ENCODE peak calls at places on chromosomes 3 and 15, in five cellular contexts. R is psoas muscle, U is IMR-90, M is dorsolateral prefrontal cortex, W is GM12864. T is an unnamed sample.

GRCh38 chr3:147483578-147483977 is 74.4 kb downstream of the ZIC1 start:
- DNase-seq in R (no peak), U (no peak), M (no peak), W (no peak), T (no peak)

GRCh38 chr3:182108351-182108750 is 396.6 kb downstream of the SOX2 start:
- DNase-seq in R (no peak), U (no peak), M (no peak), W (no peak), T (no peak)

GRCh38 chr3:14424711-14425573 is 22.5 kb downstream of the SLC6A6 start:
- DNase-seq in R (no peak), U (peak; percentile 73), M (no peak), W (no peak), T (peak; percentile 27)

GRCh38 chr15:73924258-73924921 is 1.9 kb upstream of the LOXL1 start:
- DNase-seq in R (peak; percentile 55), U (peak; percentile 92), M (no peak), W (no peak), T (peak; percentile 90)

GRCh38 chr15:38504680-38505467 is 50.9 kb downstream of the FAM98B start:
- DNase-seq in R (no peak), U (peak; percentile 13), M (no peak), W (no peak), T (peak; percentile 16)

GRCh38 chr3:95048564-95048963 is 985.7 kb downstream of the NSUN3 start:
- DNase-seq in R (no peak), U (no peak), M (no peak), W (no peak), T (peak; percentile 3)

GRCh38 chr15:74780983-74781672 is 752 bp upstream of the CSK start:
- DNase-seq in R (no peak), U (peak; percentile 28), M (no peak), W (no peak), T (no peak)

GRCh38 chr3:98914210-98915080 is 12.9 kb upstream of the DCBLD2 start:
- DNase-seq in R (no peak), U (no peak), M (no peak), W (no peak), T (peak; percentile 28)

GRCh38 chr3:98966862-98967554 is 65.5 kb upstream of the DCBLD2 start:
- DNase-seq in R (no peak), U (no peak), M (no peak), W (no peak), T (no peak)

GRCh38 chr3:11705049-11705448 is 61.3 kb upstream of the VGLL4 start:
- DNase-seq in R (no peak), U (no peak), M (peak; percentile 51), W (no peak), T (no peak)

GRCh38 chr3:67685499-67685898 is 31.1 kb upstream of the SUCLG2 start:
- DNase-seq in R (no peak), U (no peak), M (no peak), W (peak; percentile 72), T (peak; percentile 9)

GRCh38 chr3:57421336-57421735 is 122.8 kb downstream of the DNAH12 start:
- DNase-seq in R (no peak), U (no peak), M (no peak), W (no peak), T (no peak)

GRCh38 chr3:185420762-185421161 is 57.8 kb downstream of the MAP3K13 start:
- DNase-seq in R (no peak), U (no peak), M (no peak), W (no peak), T (peak; percentile 12)

GRCh38 chr3:193656878-193657282 is 63.9 kb downstream of the OPA1 start:
- DNase-seq in R (no peak), U (no peak), M (no peak), W (no peak), T (no peak)

GRCh38 chr3:193656445-193656844 is 63.4 kb downstream of the OPA1 start:
- DNase-seq in R (no peak), U (peak; percentile 8), M (no peak), W (no peak), T (no peak)

GRCh38 chr3:193650585-193650984 is 57.6 kb downstream of the OPA1 start:
- DNase-seq in R (no peak), U (no peak), M (no peak), W (no peak), T (no peak)

GRCh38 chr3:193660698-193661400 is 67.8 kb downstream of the OPA1 start:
- DNase-seq in R (no peak), U (peak; percentile 5), M (no peak), W (no peak), T (no peak)

GRCh38 chr3:193655827-193656433 is 62.9 kb downstream of the OPA1 start:
- DNase-seq in R (no peak), U (no peak), M (no peak), W (no peak), T (no peak)
- H3K4me3 ChIP-seq in R (no peak overlapping the region), U (no peak overlapping the region), M (no peak overlapping the region), W (no peak overlapping the region), T (no peak overlapping the region)

GRCh38 chr3:169665264-169666078 is 2.0 kb upstream of the MECOM start:
- DNase-seq in R (no peak), U (no peak), M (no peak), W (no peak), T (no peak)

GRCh38 chr3:169662215-169663070 is 1.1 kb downstream of the MECOM start:
- DNase-seq in R (peak; percentile 78), U (peak; percentile 57), M (peak; percentile 37), W (no peak), T (peak; percentile 63)

GRCh38 chr3:169666501-169667379 is 3.2 kb upstream of the MECOM start:
- DNase-seq in R (no peak), U (no peak), M (no peak), W (no peak), T (peak; percentile 32)

GRCh38 chr3:169666079-169666436 is 2.5 kb upstream of the MECOM start:
- DNase-seq in R (no peak), U (no peak), M (no peak), W (no peak), T (no peak)

DNA sequence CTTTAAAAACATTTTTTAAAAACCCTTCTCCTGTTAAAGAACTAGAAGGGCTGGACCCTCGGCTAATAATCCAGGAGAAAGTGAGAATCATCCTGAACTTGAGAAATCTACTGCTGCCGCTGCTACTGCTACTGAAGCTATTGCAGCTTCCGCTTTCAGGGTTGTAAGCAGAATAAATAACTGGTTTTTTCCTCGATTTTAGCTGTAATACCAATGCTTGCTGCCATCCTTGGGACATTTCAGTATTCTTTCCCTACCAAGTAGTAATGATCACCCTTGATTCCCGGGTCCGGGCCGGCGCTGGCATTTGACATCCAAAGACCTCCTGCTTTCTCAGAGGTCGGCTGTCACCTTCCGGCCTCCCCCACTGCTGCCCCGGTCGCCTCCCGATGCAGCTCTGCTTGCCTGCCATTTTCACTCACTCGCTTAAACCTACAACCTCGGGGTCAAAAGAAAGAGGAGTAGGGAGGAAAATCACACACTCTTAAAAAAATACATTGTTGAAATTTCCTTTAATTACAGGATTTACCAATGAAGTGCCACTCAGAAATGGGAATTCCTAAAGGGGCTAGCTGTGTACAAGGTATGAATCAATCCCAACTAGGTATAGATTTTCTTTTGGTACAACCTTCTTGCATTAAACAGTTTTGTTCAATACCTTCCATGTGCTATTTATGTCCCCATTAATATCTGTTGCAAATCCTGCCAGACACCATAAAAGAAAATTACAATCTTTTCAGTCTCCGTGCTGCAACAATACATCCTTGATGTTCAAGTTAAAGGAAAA is 715 bp upstream of the MECOM start:
- DNase-seq in R (no peak), U (no peak), M (no peak), W (no peak), T (peak; percentile 13)
- H3K4me3 ChIP-seq in R (peak overlapping the region; percentile 80), U (no peak overlapping the region), M (no peak overlapping the region), W (no peak overlapping the region), T (peak overlapping the region; percentile 55)

DNA sequence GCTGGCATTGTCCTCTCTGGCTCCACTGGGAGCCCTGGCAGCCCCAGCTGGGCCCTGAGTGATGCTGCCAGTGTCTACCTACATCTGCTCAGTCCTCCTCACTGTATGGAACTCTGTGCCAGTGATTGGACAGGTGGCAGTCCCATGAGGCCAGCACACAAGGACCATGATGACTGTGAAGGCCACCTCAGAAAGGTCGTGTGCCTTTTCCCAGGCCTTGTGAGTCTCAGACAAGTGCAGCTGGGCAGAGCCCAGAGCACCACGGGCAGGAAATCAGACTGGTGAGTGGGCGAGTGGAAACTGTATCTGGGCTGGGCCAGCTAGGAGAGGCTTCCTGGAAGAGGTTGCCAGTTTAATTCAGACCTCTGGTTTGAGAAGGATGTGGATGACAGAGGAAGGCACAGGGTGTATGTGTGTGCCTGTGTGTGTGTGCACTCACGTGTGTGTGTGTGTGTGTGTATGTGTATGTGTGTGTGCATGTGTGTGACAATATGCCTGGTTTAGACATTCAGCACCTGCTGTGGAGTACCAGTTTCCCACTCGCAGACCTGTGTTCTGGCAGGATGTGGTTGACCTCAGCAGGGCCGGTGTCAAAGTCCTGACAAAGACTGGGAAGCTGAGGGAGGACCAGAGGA is 7.0 kb downstream of the MAPKAPK3 start:
- DNase-seq in R (peak; percentile 64), U (peak; percentile 22), M (no peak), W (no peak), T (no peak)
- H3K4me3 ChIP-seq in R (peak overlapping the region; percentile 12), U (no peak overlapping the region), M (no peak overlapping the region), W (no peak overlapping the region), T (no peak overlapping the region)

GRCh38 chr3:47159820-47160219 is 4.1 kb downstream of the SETD2 start:
- DNase-seq in R (no peak), U (no peak), M (no peak), W (no peak), T (no peak)

GRCh38 chr3:47163990-47164848 is at the start of gene SETD2:
- DNase-seq in R (peak; percentile 99), U (peak; percentile 90), M (peak; percentile 93), W (peak; percentile 71), T (peak; percentile 93)

GRCh38 chr3:47163023-47163989 is 607 bp downstream of the SETD2 start:
- DNase-seq in R (peak; percentile 69), U (peak; percentile 27), M (peak; percentile 30), W (no peak), T (peak; percentile 38)

GRCh38 chr3:47162695-47163022 is 1.3 kb downstream of the SETD2 start:
- DNase-seq in R (no peak), U (peak; percentile 16), M (no peak), W (no peak), T (peak; percentile 31)

DNA sequence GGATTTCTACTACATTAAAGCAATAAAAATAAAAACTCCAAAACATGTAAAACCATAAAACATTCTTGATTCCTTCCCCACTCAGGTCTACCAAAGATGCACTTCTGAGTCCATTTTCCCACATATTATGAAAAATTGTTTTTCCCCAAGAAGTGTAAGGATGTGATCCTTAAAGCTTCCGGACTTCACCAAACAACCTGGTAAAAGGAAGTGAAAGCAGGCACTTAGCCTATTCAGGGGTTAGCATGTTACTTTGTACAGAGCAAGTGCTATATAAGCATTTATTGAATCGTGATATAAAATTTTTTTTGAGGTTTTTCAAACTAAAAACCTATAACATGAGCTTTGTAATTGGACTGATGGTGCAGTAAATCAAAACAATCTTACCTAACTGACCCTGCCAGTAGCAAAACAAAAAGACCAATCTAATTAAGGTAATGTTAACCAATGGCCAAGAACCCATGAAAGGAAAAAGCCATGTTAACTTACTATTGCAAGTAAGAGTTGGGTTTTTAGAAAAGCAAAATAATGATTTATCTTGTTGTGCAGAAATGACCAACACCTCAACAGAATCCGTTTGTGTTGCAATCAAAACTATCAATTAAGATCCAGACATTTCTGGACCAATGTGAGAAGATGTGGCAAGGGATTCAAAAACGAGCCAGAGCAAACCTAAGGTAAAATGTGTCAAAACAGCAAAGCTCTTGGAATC is 1.8 kb downstream of the SETD2 start:
- DNase-seq in R (no peak), U (no peak), M (no peak), W (no peak), T (no peak)
- H3K4me3 ChIP-seq in R (peak overlapping the region; percentile 94), U (peak overlapping the region; percentile 85), M (peak overlapping the region; percentile 98), W (peak overlapping the region; percentile 97), T (peak overlapping the region; percentile 81)

T was measured in astrocyte of the spinal cord.